ENCODE peak calls at places on chromosomes 2 and 18, in four cellular contexts. H, V, I and U are unnamed samples.

GRCh38 chr2:120418174-120418787 is 72.3 kb downstream of the INHBB start:
- DNase-seq in H (no peak), V (no peak), I (peak), U (no peak)

GRCh38 chr18:26034850-26035497 is 55.4 kb downstream of the SS18 start:
- DNase-seq in H (no peak), V (no peak), I (no peak), U (no peak)

GRCh38 chr18:71673498-71673897 is 870.6 kb downstream of the CBLN2 start:
- DNase-seq in H (no peak), V (no peak), I (no peak), U (no peak)

GRCh38 chr18:53534695-53535094 is 689.8 kb downstream of the MBD2 start:
- DNase-seq in H (no peak), V (no peak), I (no peak), U (no peak)

GRCh38 chr2:120940726-120941256 is 205.1 kb downstream of the GLI2 start:
- DNase-seq in H (no peak), V (no peak), I (no peak), U (no peak)

GRCh38 chr18:36296591-36297418 is 708 bp upstream of the FHOD3 start:
- DNase-seq in H (peak), V (peak), I (peak), U (peak)

GRCh38 chr2:201680743-201681142 is 17.7 kb downstream of the MPP4 start:
- DNase-seq in H (peak), V (peak), I (peak), U (peak)

GRCh38 chr18:13414102-13414501 is 195.5 kb downstream of the LDLRAD4 start:
- DNase-seq in H (no peak), V (no peak), I (no peak), U (no peak)

GRCh38 chr2:205025580-205026240 is 480.4 kb downstream of the PARD3B start:
- DNase-seq in H (no peak), V (no peak), I (no peak), U (no peak)

GRCh38 chr2:84202166-84202565 is 256.9 kb downstream of the SUCLG1 start:
- DNase-seq in H (no peak), V (no peak), I (no peak), U (no peak)

GRCh38 chr2:43333656-43334144 is 107.3 kb upstream of the ZFP36L2 start:
- DNase-seq in H (no peak), V (no peak), I (no peak), U (no peak)

GRCh38 chr18:78984941-78985784 is 5.5 kb downstream of the SALL3 start:
- DNase-seq in H (peak), V (no peak), I (peak), U (no peak)

GRCh38 chr2:239186958-239187357 is 213.9 kb downstream of the HDAC4 start:
- DNase-seq in H (no peak), V (no peak), I (peak), U (no peak)

GRCh38 chr2:100580474-100581264 is 17.9 kb downstream of the PDCL3 start:
- DNase-seq in H (no peak), V (no peak), I (no peak), U (no peak)

GRCh38 chr2:44433841-44434240 is 72.1 kb downstream of the CAMKMT start:
- DNase-seq in H (peak), V (no peak), I (no peak), U (peak)

GRCh38 chr18:13412017-13412416 is 193.5 kb downstream of the LDLRAD4 start:
- DNase-seq in H (no peak), V (no peak), I (no peak), U (no peak)

GRCh38 chr2:203670939-203671338 is 35.5 kb upstream of the CD28 start:
- DNase-seq in H (no peak), V (no peak), I (no peak), U (no peak)

GRCh38 chr2:100730290-100730868 is 89.6 kb upstream of the NPAS2 start:
- DNase-seq in H (peak), V (peak), I (peak), U (no peak)

GRCh38 chr2:3045318-3045921 is 332.2 kb downstream of the EIPR1 start:
- DNase-seq in H (no peak), V (no peak), I (no peak), U (no peak)

GRCh38 chr2:136375017-136375901 is 257.3 kb upstream of the CXCR4 start:
- DNase-seq in H (no peak), V (peak), I (peak), U (no peak)

GRCh38 chr18:56086176-56086575 is 498.2 kb upstream of the TCF4 start:
- DNase-seq in H (no peak), V (no peak), I (no peak), U (no peak)

GRCh38 chr2:199916980-199917379 is 5.9 kb downstream of the C2orf69 start:
- DNase-seq in H (peak), V (no peak), I (no peak), U (no peak)

GRCh38 chr2:60353406-60353800 is 200.1 kb downstream of the BCL11A start:
- DNase-seq in H (no peak), V (peak), I (no peak), U (no peak)

GRCh38 chr2:152611458-152612231 is 105.6 kb downstream of the PRPF40A start:
- DNase-seq in H (peak), V (no peak), I (no peak), U (no peak)

GRCh38 chr2:134438371-134438770 is 184.5 kb downstream of the MGAT5 start:
- DNase-seq in H (no peak), V (no peak), I (no peak), U (no peak)

GRCh38 chr2:237514474-237515130 is 27.6 kb downstream of the MLPH start:
- DNase-seq in H (no peak), V (no peak), I (no peak), U (no peak)

DNA sequence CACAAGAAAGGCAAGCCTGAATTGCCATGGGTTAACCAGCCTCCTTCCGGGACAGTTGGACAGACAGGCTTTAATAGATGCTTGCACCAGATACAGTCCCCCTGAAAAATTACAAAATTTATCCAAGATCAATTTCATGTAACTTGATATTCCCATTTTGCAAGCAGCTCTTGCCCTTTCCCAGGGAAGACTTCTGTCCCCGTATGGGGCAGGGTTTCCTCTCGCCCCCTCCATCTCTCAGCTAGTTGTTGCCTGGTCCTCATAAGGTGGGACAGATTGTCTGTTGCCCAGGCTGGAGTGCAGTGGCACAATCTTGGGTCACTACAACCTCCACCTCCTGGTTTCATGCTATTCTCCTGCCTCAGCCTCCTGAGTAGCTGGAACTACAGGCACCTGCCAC is 61.2 kb downstream of the TTC39C start:
- DNase-seq in H (no peak), V (no peak), I (no peak), U (no peak)
- H4K8ac ChIP-seq in H (no peak), V (no peak), I (no peak), U (no peak)

DNA sequence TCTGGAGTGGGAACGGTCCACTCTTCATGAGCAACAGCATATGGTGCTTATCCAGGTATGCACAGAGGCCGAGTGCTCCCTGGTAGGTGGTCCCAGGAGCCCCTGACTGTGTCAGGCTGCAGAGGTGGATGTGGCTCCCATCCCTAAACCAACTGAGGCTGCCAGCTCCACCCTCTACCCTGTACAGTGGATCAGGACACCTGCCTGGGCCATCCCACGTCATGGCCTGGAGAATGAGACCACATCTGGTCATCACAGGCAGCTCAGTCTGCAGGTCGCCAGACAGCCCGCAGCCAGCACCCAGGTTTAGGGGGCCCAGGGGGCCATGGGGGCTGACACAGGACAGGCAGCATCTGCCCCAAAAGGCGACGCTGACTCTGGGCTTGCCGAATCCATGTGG is 100.3 kb upstream of the TMEM18 start:
- DNase-seq in H (no peak), V (no peak), I (no peak), U (no peak)
- H2BK5ac ChIP-seq in H (no peak), V (peak), I (no peak), U (no peak)

GRCh38 chr18:37965572-37965970 is 400.0 kb upstream of the CELF4 start:
- DNase-seq in H (no peak), V (no peak), I (no peak), U (no peak)

GRCh38 chr18:37963837-37964236 is 398.2 kb upstream of the CELF4 start:
- DNase-seq in H (no peak), V (no peak), I (no peak), U (no peak)

GRCh38 chr18:37958499-37958898 is 392.9 kb upstream of the CELF4 start:
- DNase-seq in H (no peak), V (no peak), I (no peak), U (no peak)

GRCh38 chr18:37964885-37965571 is 399.4 kb upstream of the CELF4 start:
- DNase-seq in H (peak), V (no peak), I (no peak), U (no peak)

DNA sequence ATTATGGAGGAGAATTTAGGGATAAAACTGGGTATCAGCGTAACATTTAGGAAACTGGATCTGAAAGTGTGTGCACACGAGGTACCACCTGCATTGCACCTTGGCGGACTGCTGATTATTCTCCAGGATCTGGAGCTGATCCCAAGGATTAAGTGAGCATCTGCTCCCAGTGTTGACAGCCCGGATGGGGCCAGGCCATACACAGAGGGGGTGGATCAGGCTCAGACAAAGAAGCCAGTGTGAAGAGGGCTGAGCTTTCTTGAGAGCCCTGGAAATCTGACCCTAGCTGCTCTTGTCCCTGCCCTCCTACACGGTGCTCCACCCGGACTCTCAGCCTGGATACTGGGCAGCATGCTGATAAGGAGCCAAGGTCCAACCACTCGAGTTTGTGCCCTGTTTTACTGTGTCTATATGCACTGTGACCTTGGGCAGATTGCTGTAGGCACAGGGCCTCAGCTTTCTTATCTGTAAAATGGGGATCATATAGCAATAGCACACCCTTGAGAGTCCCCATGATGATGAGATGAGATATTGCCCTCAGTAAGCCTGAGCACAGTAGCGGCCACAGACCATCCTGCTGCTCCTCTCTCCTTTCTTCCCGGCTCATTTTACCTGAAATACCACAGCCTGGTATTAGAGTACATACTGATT is 396.8 kb upstream of the CELF4 start:
- DNase-seq in H (no peak), V (no peak), I (no peak), U (peak)
- H2BK15ac ChIP-seq in H (no peak), V (no peak), I (no peak), U (no peak)

GRCh38 chr18:47767699-47768098 is 162.8 kb downstream of the SMAD2 start:
- DNase-seq in H (no peak), V (no peak), I (no peak), U (no peak)

GRCh38 chr18:47773931-47774330 is 156.5 kb downstream of the SMAD2 start:
- DNase-seq in H (no peak), V (no peak), I (no peak), U (no peak)

GRCh38 chr18:47775961-47776360 is 154.5 kb downstream of the SMAD2 start:
- DNase-seq in H (peak), V (no peak), I (no peak), U (no peak)

GRCh38 chr18:47771922-47772321 is 158.5 kb downstream of the SMAD2 start:
- DNase-seq in H (no peak), V (no peak), I (no peak), U (no peak)

GRCh38 chr18:47772374-47773248 is 157.8 kb downstream of the SMAD2 start:
- DNase-seq in H (peak), V (peak), I (peak), U (peak)
- H4K8ac ChIP-seq in H (no peak), V (no peak), I (no peak), U (no peak)

GRCh38 chr2:190359896-190360376 is 16.5 kb downstream of the INPP1 start:
- DNase-seq in H (peak), V (no peak), I (no peak), U (no peak)
- H2BK5ac ChIP-seq in H (no peak), V (no peak), I (no peak), U (no peak)

GRCh38 chr2:133271105-133271504 is 297.2 kb downstream of the NCKAP5 start:
- DNase-seq in H (no peak), V (no peak), I (no peak), U (no peak)
- H2BK15ac ChIP-seq in H (no peak), V (no peak), I (no peak), U (no peak)

GRCh38 chr2:217364224-217364623 is 504.4 kb upstream of the TNP1 start:
- DNase-seq in H (no peak), V (no peak), I (no peak), U (no peak)
- H4K8ac ChIP-seq in H (no peak), V (no peak), I (no peak), U (no peak)

GRCh38 chr2:230690439-230690838 is 22.2 kb upstream of the CAB39 start:
- DNase-seq in H (no peak), V (no peak), I (no peak), U (no peak)
- H2BK5ac ChIP-seq in H (no peak), V (no peak), I (no peak), U (no peak)

GRCh38 chr2:96542357-96542977 is 5.9 kb downstream of the ARID5A start:
- DNase-seq in H (no peak), V (no peak), I (no peak), U (no peak)
- H2BK15ac ChIP-seq in H (no peak), V (no peak), I (no peak), U (no peak)